ENCODE peak calls at places on chromosome 5, in seven cellular contexts. I, G, J, W, H, L and B are unnamed samples.
A peak's percentile ranks its signal among the peaks of the same experiment; 100 is the strongest.

GRCh38 chr5:45521067-45521466 is 175.1 kb downstream of the HCN1 start:
- DNase-seq in I (no peak), H (peak; percentile 27), W (no peak), J (no peak), G (no peak), L (no peak), B (no peak)

GRCh38 chr5:143495823-143496275 is 92.4 kb upstream of the NR3C1 start:
- DNase-seq in H (no peak), G (no peak), J (no peak), W (peak; percentile 70), L (no peak), I (peak; percentile 58), B (no peak)

GRCh38 chr5:83644301-83644700 is 76.4 kb downstream of the HAPLN1 start:
- DNase-seq in J (no peak), W (no peak), I (no peak), H (no peak), L (no peak), G (no peak), B (no peak)

GRCh38 chr5:116727248-116727647 is 152.6 kb upstream of the SEMA6A start:
- DNase-seq in H (no peak), L (no peak), J (no peak), I (no peak), W (no peak), G (no peak), B (no peak)

GRCh38 chr5:149237662-149238061 is 34.0 kb upstream of the AFAP1L1 start:
- DNase-seq in W (no peak), L (no peak), H (no peak), G (no peak), J (no peak), I (no peak), B (no peak)

GRCh38 chr5:39555788-39556187 is 131.0 kb upstream of the DAB2 start:
- DNase-seq in H (no peak), I (no peak), G (no peak), J (no peak), L (no peak), W (no peak), B (no peak)

GRCh38 chr5:33761139-33761538 is 130.7 kb downstream of the ADAMTS12 start:
- DNase-seq in I (peak; percentile 30), J (no peak), L (no peak), H (no peak), G (no peak), W (no peak), B (no peak)

GRCh38 chr5:180008433-180008832 is 63.1 kb downstream of the RNF130 start:
- DNase-seq in H (no peak), J (no peak), G (no peak), I (no peak), W (no peak), L (no peak), B (no peak)

GRCh38 chr5:26323794-26324193 is 714.6 kb downstream of the CDH9 start:
- DNase-seq in H (no peak), L (no peak), I (no peak), J (no peak), G (no peak), W (no peak), B (no peak)

GRCh38 chr5:66467564-66467963 is 128.6 kb upstream of the MAST4 start:
- DNase-seq in I (no peak), W (no peak), H (no peak), G (no peak), L (no peak), J (no peak), B (no peak)

GRCh38 chr5:147403659-147404640 is 105.9 kb downstream of the DPYSL3 start:
- DNase-seq in J (peak; percentile 40), H (peak; percentile 51), I (peak; percentile 96), L (no peak), W (peak; percentile 69), G (peak; percentile 90), B (no peak)

GRCh38 chr5:176474476-176474875 is 26.3 kb downstream of the FAF2 start:
- DNase-seq in H (no peak), J (no peak), W (no peak), L (no peak), I (peak; percentile 69), G (no peak), B (no peak)

GRCh38 chr5:980941-981340 is 27.7 kb upstream of the NKD2 start:
- DNase-seq in L (no peak), H (no peak), J (no peak), G (no peak), I (no peak), W (peak; percentile 54), B (peak; percentile 66)

GRCh38 chr5:983568-983967 is 25.0 kb upstream of the NKD2 start:
- DNase-seq in L (no peak), J (no peak), W (no peak), H (no peak), I (no peak), G (no peak), B (no peak)

GRCh38 chr5:981466-981865 is 27.1 kb upstream of the NKD2 start:
- DNase-seq in W (no peak), H (no peak), I (no peak), J (no peak), G (no peak), L (no peak), B (no peak)

GRCh38 chr5:983238-983524 is 25.4 kb upstream of the NKD2 start:
- DNase-seq in J (no peak), I (no peak), H (no peak), G (no peak), L (no peak), W (no peak), B (no peak)

GRCh38 chr5:982377-983237 is 26.0 kb upstream of the NKD2 start:
- DNase-seq in G (no peak), L (peak; percentile 11), W (no peak), H (peak; percentile 28), J (no peak), I (no peak), B (peak; percentile 64)
- TF ChIP-seq CTCF in G (peak; percentile 14), L (no peak), W (peak; percentile 33), H (no peak), J (no peak), I (peak; percentile 70), B (peak; percentile 63)

DNA sequence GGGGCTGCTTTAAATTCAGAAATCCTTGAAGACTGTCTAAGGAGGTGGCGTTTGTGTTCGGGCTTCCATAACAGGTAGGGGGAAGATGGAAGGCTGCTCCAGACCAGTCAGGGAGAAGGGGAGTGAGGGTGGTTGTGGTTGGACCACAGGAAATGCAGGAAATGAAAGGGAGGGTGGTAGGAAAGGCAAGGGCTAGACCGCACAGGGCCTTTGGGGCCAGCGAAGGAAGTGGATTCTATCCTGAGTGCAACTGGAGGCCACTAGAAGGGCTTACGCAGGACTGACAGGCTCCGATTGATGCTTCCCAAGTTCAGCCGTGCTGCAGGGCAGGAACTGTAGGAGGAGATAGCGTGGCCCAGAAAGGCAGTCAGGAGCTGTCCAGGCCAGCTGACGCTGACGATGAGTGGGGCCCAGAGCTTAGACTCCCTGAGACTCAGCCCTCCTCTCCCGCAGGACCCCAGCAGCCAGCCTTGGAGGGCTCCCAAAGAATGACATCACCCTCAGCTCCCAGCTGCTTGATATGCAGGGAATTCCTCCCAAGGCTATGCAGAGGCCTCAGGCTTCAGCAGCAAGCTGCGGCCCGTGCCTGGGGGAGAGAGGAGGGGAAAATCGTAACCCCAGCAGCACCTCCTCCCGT is 48.8 kb downstream of the KCNIP1 start:
- DNase-seq in H (no peak), J (peak; percentile 69), W (no peak), I (peak; percentile 3), G (peak; percentile 82), L (no peak), B (peak; percentile 79)
- TF ChIP-seq CTCF in H (no peak), J (no peak), W (no peak), I (no peak), G (no peak), L (no peak), B (no peak)

DNA sequence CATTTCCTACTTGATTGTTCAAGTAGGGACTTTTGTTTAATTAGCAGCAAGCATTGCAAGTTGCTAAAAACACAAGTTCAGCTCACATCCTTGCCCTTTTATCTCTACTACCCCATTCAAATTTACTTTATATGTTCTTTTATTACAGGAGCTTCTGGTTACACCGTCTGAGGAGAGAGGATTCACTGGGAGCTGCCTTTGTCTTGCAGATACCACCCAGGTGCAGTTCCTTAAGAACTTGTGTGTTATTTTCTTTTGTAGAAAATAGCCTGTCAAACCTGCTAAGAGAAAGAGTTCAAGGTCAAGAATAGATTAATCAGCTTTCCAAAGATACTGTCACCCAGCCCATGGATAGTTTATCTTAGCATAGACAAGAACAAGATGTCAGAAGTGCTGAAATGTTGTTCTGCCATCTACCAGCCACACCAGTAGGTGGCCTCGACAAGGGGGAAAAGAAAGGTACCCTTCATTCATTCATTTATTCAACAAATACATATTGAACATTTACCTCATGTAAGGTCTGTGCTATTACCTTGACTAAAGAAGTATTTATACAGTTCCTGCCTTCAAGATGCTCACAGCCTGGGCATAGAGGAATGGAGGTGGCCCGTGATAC is 750.3 kb downstream of the MAT2B start:
- DNase-seq in H (no peak), J (no peak), I (no peak), L (no peak), W (no peak), G (no peak), B (no peak)
- TF ChIP-seq CTCF in H (no peak), J (no peak), I (no peak), L (no peak), W (no peak), G (no peak), B (peak; percentile 41)

GRCh38 chr5:159098285-159099048 is 1.2 kb downstream of the EBF1 start:
- DNase-seq in J (no peak), G (no peak), L (no peak), W (no peak), I (no peak), H (no peak), B (no peak)

GRCh38 chr5:159096555-159097460 is 2.9 kb downstream of the EBF1 start:
- DNase-seq in H (no peak), J (peak; percentile 17), L (no peak), I (no peak), W (no peak), G (no peak), B (peak; percentile 66)

GRCh38 chr5:159095882-159096554 is 3.7 kb downstream of the EBF1 start:
- DNase-seq in J (peak; percentile 20), I (no peak), L (no peak), H (no peak), G (no peak), W (no peak), B (peak; percentile 67)

GRCh38 chr5:159099049-159099760 is 511 bp downstream of the EBF1 start:
- DNase-seq in G (no peak), I (peak; percentile 34), W (peak; percentile 50), L (no peak), J (peak; percentile 48), H (peak; percentile 41), B (peak; percentile 68)

DNA sequence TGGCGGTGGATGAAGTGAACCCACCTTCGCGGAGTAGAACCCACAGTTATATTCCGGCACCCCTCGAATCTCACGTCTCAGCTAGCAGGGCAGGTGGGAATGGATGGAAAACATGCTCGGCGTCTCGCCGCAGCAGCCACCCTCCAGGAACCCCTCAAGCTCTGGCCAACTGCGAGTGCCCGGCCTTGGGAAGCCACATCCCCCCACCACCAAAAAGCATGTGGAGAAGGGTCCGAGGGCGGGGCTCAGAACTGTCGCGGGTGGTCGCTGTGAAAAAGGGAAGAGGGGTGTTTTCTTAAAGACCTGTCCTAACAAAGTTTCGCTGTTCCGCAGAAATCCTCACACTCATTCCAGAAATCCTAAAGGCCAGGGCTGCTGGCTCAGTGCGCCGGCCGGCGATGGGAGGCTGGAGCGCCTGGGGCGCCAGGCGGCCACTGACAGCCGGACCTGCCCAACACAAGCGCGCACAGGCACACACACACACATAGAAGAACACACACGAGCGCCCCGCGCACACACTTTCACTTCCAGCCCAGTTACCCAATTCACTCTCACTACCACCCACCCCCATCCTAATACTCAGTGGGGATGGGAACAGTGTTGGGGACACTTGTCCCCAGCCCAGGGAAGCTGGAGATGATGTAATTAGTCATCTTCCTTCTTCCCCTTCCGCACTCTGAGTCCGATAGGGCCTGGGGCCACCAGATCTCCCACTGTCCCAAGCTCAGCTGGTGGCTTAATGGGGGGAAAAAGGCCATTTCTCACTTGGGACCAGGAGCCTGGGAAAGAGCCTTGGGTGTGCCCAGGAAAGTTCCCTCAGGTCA is 2.0 kb downstream of the EBF1 start:
- DNase-seq in W (no peak), L (no peak), I (no peak), G (no peak), H (no peak), J (peak; percentile 47), B (no peak)
- TF ChIP-seq CTCF in W (no peak), L (no peak), I (no peak), G (no peak), H (no peak), J (no peak), B (no peak)